ENCODE peak calls at places on chromosome 1, in five cellular contexts. J is astrocyte of the spinal cord; P is stimulated activated naive CD8-positive, alpha-beta T cell treated with anti-CD3 and anti-CD28 coated beads, Interleukin-15, amount 100 ng/mL, for 72 hours; A is HEK293T; W is mucosa of gallbladder. M is an unnamed sample.

GRCh38 chr1:2506901-2507565 is 19.4 kb downstream of the PANK4 start:
- DNase-seq in A (no peak), J (no peak), W (no peak), P (no peak), M (no peak)

GRCh38 chr1:60970081-60970509 is 112.3 kb upstream of the NFIA start:
- DNase-seq in P (no peak), W (no peak), J (peak), A (peak), M (no peak)

GRCh38 chr1:186323865-186324264 is 51.2 kb downstream of the TPR start:
- DNase-seq in P (no peak), A (no peak), J (no peak), W (no peak), M (no peak)

GRCh38 chr1:180975551-180975950 is 47.1 kb downstream of the STX6 start:
- DNase-seq in A (no peak), W (no peak), J (no peak), P (no peak), M (no peak)

GRCh38 chr1:6922096-6922931 is 137.1 kb downstream of the CAMTA1 start:
- DNase-seq in P (no peak), A (no peak), W (peak), J (peak), M (no peak)

GRCh38 chr1:30928171-30928570 is 19.6 kb upstream of the SDC3 start:
- DNase-seq in A (no peak), J (no peak), P (no peak), W (no peak), M (no peak)

GRCh38 chr1:241447056-241447649 is 72.4 kb downstream of the FH start:
- DNase-seq in J (no peak), W (no peak), A (no peak), P (no peak), M (no peak)

GRCh38 chr1:183417691-183418491 is at the start of gene NMNAT2:
- DNase-seq in P (no peak), A (peak), J (peak), W (peak), M (no peak)

GRCh38 chr1:176206961-176207902 is at the start of gene COP1:
- DNase-seq in W (peak), J (peak), P (peak), A (peak), M (peak)

GRCh38 chr1:22978299-22978698 is 5.6 kb upstream of the LACTBL1 start:
- DNase-seq in A (no peak), W (no peak), P (no peak), J (peak), M (peak)

GRCh38 chr1:240091614-240092300 is at the start of gene FMN2:
- DNase-seq in A (peak), J (peak), W (no peak), P (no peak), M (no peak)

GRCh38 chr1:81314497-81314896 is 486.2 kb upstream of the ADGRL2 start:
- DNase-seq in W (no peak), P (no peak), A (no peak), J (no peak), M (no peak)